ENCODE peak calls at places on chromosomes 5 and 9, in five cellular contexts. V, S, H, I and A are unnamed samples.

GRCh38 chr9:111966851-111967250 is 70.2 kb downstream of the UGCG start:
- DNase-seq in I (peak), S (no peak), V (no peak), H (no peak), A (no peak)

GRCh38 chr5:29114331-29114768 is 2076.0 kb upstream of the CDH9 start:
- DNase-seq in V (no peak), S (no peak), I (peak), H (no peak), A (no peak)

GRCh38 chr9:5043381-5043780 is 58.3 kb downstream of the JAK2 start:
- DNase-seq in S (no peak), I (no peak), V (no peak), H (no peak), A (no peak)

GRCh38 chr5:139295692-139296091 is 2.2 kb downstream of the MATR3 start:
- DNase-seq in V (no peak), I (no peak), S (peak), H (no peak), A (no peak)

GRCh38 chr9:83403864-83404263 is 134.3 kb downstream of the FRMD3 start:
- DNase-seq in S (no peak), H (no peak), V (no peak), I (peak), A (no peak)

GRCh38 chr9:90974007-90974406 is 172.4 kb downstream of the SYK start:
- DNase-seq in S (no peak), I (no peak), V (no peak), H (no peak), A (no peak)

GRCh38 chr9:72872718-72873117 is 80.1 kb downstream of the ALDH1A1 start:
- DNase-seq in H (no peak), V (no peak), S (no peak), I (no peak), A (no peak)

GRCh38 chr5:68169898-68170297 is 45.7 kb upstream of the PIK3R1 start:
- DNase-seq in I (no peak), S (no peak), V (peak), H (no peak), A (peak)

GRCh38 chr9:42388146-42388690 is 204.8 kb downstream of the SPATA31A6 start:
- DNase-seq in S (peak), H (no peak), I (no peak), V (no peak), A (no peak)